ENCODE peak calls at places on chromosomes 2 and 18, in four cellular contexts. X is activated naive CD8-positive, alpha-beta T cell treated with anti-CD3 and anti-CD28 coated beads, Interleukin-2, amount 50 U/mL, for 24 hours; H is T-helper 1 cell; B is neuronal stem cell. I is an unnamed sample.
A peak's percentile ranks its signal among the peaks of the same experiment; 100 is the strongest.

GRCh38 chr18:64055019-64055418 is 85.1 kb downstream of the SERPINB8 start:
- DNase-seq in H (no peak), X (no peak), B (no peak), I (no peak)

GRCh38 chr2:97806738-97807618 is 93.6 kb downstream of the ZAP70 start:
- DNase-seq in H (peak; percentile 68), X (peak; percentile 82), B (peak; percentile 55), I (peak; percentile 74)

GRCh38 chr2:85231952-85232351 is 95.8 kb downstream of the TGOLN2 start:
- DNase-seq in X (no peak), H (no peak), B (no peak), I (no peak)

GRCh38 chr18:25898965-25899364 is 191.4 kb downstream of the SS18 start:
- DNase-seq in X (no peak), H (no peak), B (no peak), I (no peak)

GRCh38 chr2:217573565-217573964 is 429.2 kb downstream of the TNS1 start:
- DNase-seq in H (no peak), B (no peak), X (no peak), I (no peak)

GRCh38 chr2:136378712-136379595 is 261.0 kb upstream of the CXCR4 start:
- DNase-seq in B (peak; percentile 64), H (peak; percentile 65), X (peak; percentile 74), I (peak; percentile 78)

GRCh38 chr2:129087133-129087813 is 768.6 kb upstream of the HS6ST1 start:
- DNase-seq in X (no peak), B (no peak), H (no peak), I (no peak)

GRCh38 chr2:2569306-2569705 is 238.2 kb upstream of the MYT1L start:
- DNase-seq in H (no peak), B (no peak), X (no peak), I (no peak)

GRCh38 chr2:65055427-65056214 is 595 bp upstream of the CEP68 start:
- DNase-seq in H (no peak), X (no peak), B (no peak), I (peak; percentile 77)

GRCh38 chr2:71786291-71787107 is 333.1 kb downstream of the DYSF start:
- DNase-seq in X (no peak), H (no peak), B (no peak), I (no peak)

GRCh38 chr18:79523738-79524180 is 128.0 kb downstream of the NFATC1 start:
- DNase-seq in X (peak; percentile 79), B (no peak), H (peak; percentile 83), I (peak; percentile 71)

GRCh38 chr2:167966367-167966766 is 281.0 kb downstream of the STK39 start:
- DNase-seq in H (no peak), B (no peak), X (no peak), I (no peak)

GRCh38 chr2:178029342-178029741 is 43.2 kb downstream of the PDE11A start:
- DNase-seq in B (no peak), H (no peak), X (no peak), I (no peak)

GRCh38 chr2:134235771-134236170 is 18.1 kb upstream of the MGAT5 start:
- DNase-seq in X (no peak), H (no peak), B (no peak), I (no peak)

GRCh38 chr2:172551266-172551665 is 4.6 kb upstream of the PDK1 start:
- DNase-seq in B (no peak), H (no peak), X (no peak), I (no peak)

GRCh38 chr2:132267372-132267771 is 105.6 kb upstream of the ANKRD30BL start:
- DNase-seq in X (no peak), H (no peak), B (no peak), I (no peak)

GRCh38 chr2:164719996-164720941 is 99.0 kb upstream of the GRB14 start:
- DNase-seq in X (no peak), B (no peak), H (no peak), I (no peak)

GRCh38 chr2:100256416-100256815 is 65.9 kb downstream of the LONRF2 start:
- DNase-seq in X (no peak), H (no peak), B (no peak), I (no peak)

GRCh38 chr2:220847587-220847986 is 724.5 kb downstream of the EPHA4 start:
- DNase-seq in B (no peak), H (no peak), X (no peak), I (no peak)

GRCh38 chr2:30514134-30514860 is 67.3 kb downstream of the LCLAT1 start:
- DNase-seq in H (no peak), B (no peak), X (no peak), I (no peak)

GRCh38 chr2:114550895-114551793 is 108.7 kb downstream of the DPP10 start:
- DNase-seq in X (peak; percentile 14), B (peak; percentile 52), H (peak; percentile 0), I (no peak)

GRCh38 chr2:226727251-226727650 is 72.4 kb downstream of the IRS1 start:
- DNase-seq in X (no peak), H (no peak), B (no peak), I (no peak)

GRCh38 chr2:43266692-43267091 is 40.3 kb upstream of the ZFP36L2 start:
- DNase-seq in X (no peak), B (no peak), H (no peak), I (no peak)

GRCh38 chr2:189363559-189363958 is 77.7 kb upstream of the WDR75 start:
- DNase-seq in H (no peak), X (no peak), B (no peak), I (no peak)

GRCh38 chr2:224401641-224402342 is at the start of gene FAM124B:
- DNase-seq in H (no peak), X (peak; percentile 39), B (no peak), I (no peak)

GRCh38 chr2:8987413-8987812 is 16.1 kb downstream of the MBOAT2 start:
- DNase-seq in X (no peak), B (no peak), H (no peak), I (no peak)

GRCh38 chr2:98601532-98602132 is 6.7 kb downstream of the COA5 start:
- DNase-seq in H (no peak), X (no peak), B (no peak), I (no peak)

GRCh38 chr18:57190026-57190425 is 43.1 kb downstream of the BOD1L2 start:
- DNase-seq in H (no peak), X (no peak), B (no peak), I (no peak)

GRCh38 chr2:10170256-10170655 is 47.7 kb downstream of the RRM2 start:
- DNase-seq in B (no peak), X (no peak), H (no peak), I (no peak)

GRCh38 chr2:95022309-95023221 is 2.9 kb upstream of the MAL start:
- DNase-seq in B (peak; percentile 61), H (peak; percentile 77), X (peak; percentile 89), I (peak; percentile 4)

GRCh38 chr18:10456718-10457499 is 2.5 kb downstream of the APCDD1 start:
- DNase-seq in B (no peak), X (no peak), H (no peak), I (no peak)

GRCh38 chr2:217606296-217606695 is 396.5 kb downstream of the TNS1 start:
- DNase-seq in X (no peak), H (no peak), B (no peak), I (no peak)

GRCh38 chr2:8440029-8440778 is 241.7 kb upstream of the ID2 start:
- DNase-seq in B (no peak), X (no peak), H (no peak), I (no peak)

GRCh38 chr2:144279165-144279564 is 240.8 kb downstream of the ZEB2 start:
- DNase-seq in H (no peak), X (no peak), B (no peak), I (no peak)

GRCh38 chr2:208642125-208642779 is 235.7 kb downstream of the PTH2R start:
- DNase-seq in B (no peak), X (no peak), H (no peak), I (no peak)

GRCh38 chr2:71512386-71512785 is 59.0 kb downstream of the DYSF start:
- DNase-seq in B (no peak), X (no peak), H (no peak), I (no peak)